ENCODE peak calls at places on chromosomes 11 and 22, in ten cellular contexts. R is CD4-positive, CD25-positive, alpha-beta regulatory T cell; Y is Right ventricle myocardium inferior; W is left lung; L is foreskin keratinocyte; K is activated T-cell treated with anti-CD3 and anti-CD28 coated beads, Interleukin-2, amount 50 U/mL, for 72 hours; T is gastroesophageal sphincter; Q is right cardiac atrium; G is RWPE2; I is heart right ventricle. V is an unnamed sample.

GRCh38 chr11:103317118-103317517 is 207.9 kb downstream of the DYNC2H1 start:
- ATAC-seq in Q (no peak), Y (no peak), T (no peak), G (peak; percentile 17), W (no peak), I (peak; percentile 30), R (no peak), K (no peak), L (peak; percentile 56), V (no peak)

GRCh38 chr11:11468919-11469318 is 115.9 kb upstream of the CSNK2A3 start:
- ATAC-seq in Y (peak; percentile 25), W (no peak), I (peak; percentile 32), K (no peak), T (peak; percentile 19), L (no peak), G (no peak), R (no peak), Q (peak; percentile 28), V (no peak)

GRCh38 chr11:105070221-105070789 is 25.2 kb upstream of the CARD16 start:
- ATAC-seq in W (no peak), R (peak; percentile 58), T (no peak), G (no peak), Q (no peak), K (peak; percentile 34), L (peak; percentile 79), Y (no peak), I (no peak), V (peak; percentile 48)

GRCh38 chr11:68796779-68797178 is 44.9 kb downstream of the CPT1A start:
- ATAC-seq in W (no peak), K (no peak), I (peak; percentile 82), Y (peak; percentile 78), T (no peak), Q (peak; percentile 64), G (no peak), R (no peak), L (no peak), V (no peak)

GRCh38 chr22:19336133-19337075 is 44.9 kb upstream of the CLTCL1 start:
- ATAC-seq in L (no peak), R (no peak), W (no peak), T (no peak), I (no peak), K (no peak), Y (no peak), Q (no peak), G (no peak), V (no peak)

GRCh38 chr11:48006301-48006992 is 26.1 kb downstream of the PTPRJ start:
- ATAC-seq in I (peak; percentile 62), K (peak; percentile 64), W (peak; percentile 17), T (no peak), Q (peak; percentile 56), G (peak; percentile 70), Y (peak; percentile 36), L (peak; percentile 80), R (peak; percentile 23), V (peak; percentile 46)

GRCh38 chr11:132539590-132540368 is 992.5 kb downstream of the OPCML start:
- ATAC-seq in G (no peak), Y (no peak), W (no peak), I (no peak), K (no peak), R (no peak), L (no peak), T (no peak), Q (no peak), V (peak; percentile 49)

GRCh38 chr11:10409207-10409661 is 45.8 kb upstream of the AMPD3 start:
- ATAC-seq in Q (peak; percentile 43), W (no peak), R (no peak), T (no peak), I (no peak), K (no peak), L (no peak), Y (peak; percentile 32), G (no peak), V (no peak)

GRCh38 chr22:45922256-45922655 is 54.7 kb downstream of the WNT7B start:
- ATAC-seq in T (no peak), Y (no peak), R (no peak), I (no peak), K (no peak), L (no peak), Q (no peak), W (no peak), G (no peak), V (no peak)

GRCh38 chr22:25745341-25746011 is 3.5 kb downstream of the MYO18B start:
- ATAC-seq in Q (no peak), R (no peak), K (no peak), T (no peak), Y (no peak), I (no peak), L (no peak), W (no peak), G (no peak), V (peak; percentile 12)

GRCh38 chr11:57900315-57900714 is 123.4 kb upstream of the OR9Q1 start:
- ATAC-seq in W (peak; percentile 96), I (no peak), L (peak; percentile 55), R (no peak), T (no peak), K (no peak), Y (no peak), Q (no peak), G (peak; percentile 28), V (no peak)

GRCh38 chr22:47996446-47996857 is 1234.0 kb downstream of the TBC1D22A start:
- ATAC-seq in R (no peak), Y (no peak), K (no peak), I (no peak), G (no peak), W (no peak), Q (no peak), T (no peak), L (no peak), V (no peak)

GRCh38 chr11:118437046-118437735 is 899 bp downstream of the KMT2A start:
- ATAC-seq in R (no peak), W (no peak), Q (no peak), K (no peak), Y (no peak), G (peak; percentile 40), I (no peak), T (no peak), L (peak; percentile 39), V (peak; percentile 18)

GRCh38 chr11:103800406-103801114 is 235.9 kb upstream of the DDI1 start:
- ATAC-seq in W (no peak), Q (peak; percentile 65), G (no peak), T (no peak), K (no peak), I (peak; percentile 85), Y (peak; percentile 56), L (no peak), R (no peak), V (no peak)

GRCh38 chr11:121467965-121468364 is 15.2 kb upstream of the SORL1-AS1 start:
- ATAC-seq in R (peak; percentile 50), W (peak; percentile 36), T (no peak), L (peak; percentile 0), I (no peak), G (no peak), K (peak; percentile 31), Y (no peak), Q (no peak), V (peak; percentile 38)

V was measured in activated T-helper 17 cell treated with anti-CD3 and anti-CD28 coated beads, Interleukin-2, amount 50 U/mL, for 72 hours.